ENCODE peak calls at places on chromosomes 12 and 14, in seven cellular contexts. One of them, this sample, is unnamed.

GRCh38 chr12:100166232-100166631 is 23.6 kb upstream of the BLTP3B start:
- DNase-seq in fibroblast of lung: no peak
- DNase-seq in osteoblast: no peak
- DNase-seq in psoas muscle: no peak
- DNase-seq in lower lobe of right lung: no peak
- DNase-seq in B cell: no peak
- DNase-seq in tibial nerve: no peak
- DNase-seq in this sample: no peak

GRCh38 chr14:103199141-103199540 is 75.9 kb downstream of the TNFAIP2 start:
- DNase-seq in osteoblast: no peak
- DNase-seq in fibroblast of lung: peak; percentile 34
- DNase-seq in psoas muscle: no peak
- DNase-seq in tibial nerve: no peak
- DNase-seq in B cell: no peak
- DNase-seq in lower lobe of right lung: no peak
- DNase-seq in this sample: no peak

GRCh38 chr12:70307868-70308267 is 58.2 kb upstream of the KCNMB4 start:
- DNase-seq in fibroblast of lung: no peak
- DNase-seq in osteoblast: no peak
- DNase-seq in B cell: no peak
- DNase-seq in lower lobe of right lung: no peak
- DNase-seq in tibial nerve: no peak
- DNase-seq in psoas muscle: no peak
- DNase-seq in this sample: no peak

GRCh38 chr12:12224240-12224940 is 42.5 kb downstream of the LRP6 start:
- DNase-seq in osteoblast: peak; percentile 47
- DNase-seq in tibial nerve: no peak
- DNase-seq in B cell: no peak
- DNase-seq in psoas muscle: no peak
- DNase-seq in fibroblast of lung: peak; percentile 86
- DNase-seq in lower lobe of right lung: no peak
- DNase-seq in this sample: no peak

GRCh38 chr12:103503546-103504480 is 8.0 kb upstream of the C12orf42 start:
- DNase-seq in B cell: peak; percentile 76
- DNase-seq in osteoblast: no peak
- DNase-seq in tibial nerve: no peak
- DNase-seq in fibroblast of lung: no peak
- DNase-seq in psoas muscle: no peak
- DNase-seq in lower lobe of right lung: peak; percentile 61
- DNase-seq in this sample: no peak

GRCh38 chr14:53151867-53152626 is 1.1 kb downstream of the DDHD1 start:
- DNase-seq in fibroblast of lung: peak; percentile 47
- DNase-seq in psoas muscle: peak; percentile 74
- DNase-seq in tibial nerve: peak; percentile 24
- DNase-seq in B cell: peak; percentile 63
- DNase-seq in osteoblast: peak; percentile 94
- DNase-seq in lower lobe of right lung: peak; percentile 77
- DNase-seq in this sample: peak; percentile 29

GRCh38 chr14:22844221-22845102 is 8.1 kb downstream of the MMP14 start:
- DNase-seq in osteoblast: peak; percentile 44
- DNase-seq in tibial nerve: no peak
- DNase-seq in fibroblast of lung: no peak
- DNase-seq in lower lobe of right lung: peak; percentile 19
- DNase-seq in psoas muscle: no peak
- DNase-seq in B cell: no peak
- DNase-seq in this sample: no peak

GRCh38 chr14:51527073-51527472 is 124.6 kb upstream of the FRMD6 start:
- DNase-seq in B cell: no peak
- DNase-seq in psoas muscle: no peak
- DNase-seq in lower lobe of right lung: no peak
- DNase-seq in osteoblast: no peak
- DNase-seq in fibroblast of lung: peak; percentile 74
- DNase-seq in tibial nerve: no peak
- DNase-seq in this sample: no peak

GRCh38 chr14:33297565-33297964 is 358.9 kb downstream of the NPAS3 start:
- DNase-seq in lower lobe of right lung: no peak
- DNase-seq in fibroblast of lung: no peak
- DNase-seq in osteoblast: peak; percentile 31
- DNase-seq in tibial nerve: no peak
- DNase-seq in psoas muscle: no peak
- DNase-seq in B cell: no peak
- DNase-seq in this sample: no peak

GRCh38 chr12:630656-631632 is 32.3 kb downstream of the NINJ2 start:
- DNase-seq in psoas muscle: peak; percentile 81
- DNase-seq in B cell: peak; percentile 56
- DNase-seq in lower lobe of right lung: peak; percentile 86
- DNase-seq in tibial nerve: no peak
- DNase-seq in fibroblast of lung: no peak
- DNase-seq in osteoblast: no peak
- DNase-seq in this sample: no peak

GRCh38 chr14:88233915-88234314 is 89.2 kb downstream of the KCNK10 start:
- DNase-seq in fibroblast of lung: no peak
- DNase-seq in tibial nerve: no peak
- DNase-seq in B cell: no peak
- DNase-seq in psoas muscle: no peak
- DNase-seq in lower lobe of right lung: no peak
- DNase-seq in osteoblast: no peak
- DNase-seq in this sample: peak; percentile 5

GRCh38 chr12:41151789-41152188 is 36.3 kb upstream of the PDZRN4 start:
- DNase-seq in B cell: no peak
- DNase-seq in lower lobe of right lung: no peak
- DNase-seq in psoas muscle: no peak
- DNase-seq in fibroblast of lung: peak; percentile 4
- DNase-seq in osteoblast: no peak
- DNase-seq in tibial nerve: no peak
- DNase-seq in this sample: no peak

GRCh38 chr12:96236221-96236822 is 42.1 kb downstream of the ELK3 start:
- DNase-seq in osteoblast: peak; percentile 87
- DNase-seq in tibial nerve: no peak
- DNase-seq in lower lobe of right lung: no peak
- DNase-seq in psoas muscle: peak; percentile 73
- DNase-seq in fibroblast of lung: peak; percentile 90
- DNase-seq in B cell: no peak
- DNase-seq in this sample: no peak

GRCh38 chr14:21241218-21241819 is 27.9 kb downstream of the HNRNPC start:
- DNase-seq in tibial nerve: no peak
- DNase-seq in psoas muscle: no peak
- DNase-seq in osteoblast: no peak
- DNase-seq in lower lobe of right lung: no peak
- DNase-seq in B cell: no peak
- DNase-seq in fibroblast of lung: no peak
- DNase-seq in this sample: no peak

GRCh38 chr12:88947486-88948043 is 367.3 kb upstream of the KITLG start:
- DNase-seq in fibroblast of lung: no peak
- DNase-seq in osteoblast: no peak
- DNase-seq in lower lobe of right lung: no peak
- DNase-seq in B cell: no peak
- DNase-seq in psoas muscle: no peak
- DNase-seq in tibial nerve: no peak
- DNase-seq in this sample: no peak

GRCh38 chr14:21846227-21846885 is 172.7 kb upstream of the OR4E1 start:
- DNase-seq in osteoblast: no peak
- DNase-seq in tibial nerve: no peak
- DNase-seq in fibroblast of lung: no peak
- DNase-seq in psoas muscle: no peak
- DNase-seq in B cell: no peak
- DNase-seq in lower lobe of right lung: no peak
- DNase-seq in this sample: no peak

GRCh38 chr12:123017753-123018152 is 37.3 kb downstream of the ARL6IP4 start:
- DNase-seq in B cell: no peak
- DNase-seq in psoas muscle: no peak
- DNase-seq in lower lobe of right lung: no peak
- DNase-seq in tibial nerve: no peak
- DNase-seq in fibroblast of lung: no peak
- DNase-seq in osteoblast: no peak
- DNase-seq in this sample: no peak

GRCh38 chr12:116880213-116880816 is 926 bp downstream of the HRK start:
- DNase-seq in psoas muscle: no peak
- DNase-seq in lower lobe of right lung: no peak
- DNase-seq in B cell: no peak
- DNase-seq in tibial nerve: no peak
- DNase-seq in fibroblast of lung: no peak
- DNase-seq in osteoblast: no peak
- DNase-seq in this sample: no peak

DNA sequence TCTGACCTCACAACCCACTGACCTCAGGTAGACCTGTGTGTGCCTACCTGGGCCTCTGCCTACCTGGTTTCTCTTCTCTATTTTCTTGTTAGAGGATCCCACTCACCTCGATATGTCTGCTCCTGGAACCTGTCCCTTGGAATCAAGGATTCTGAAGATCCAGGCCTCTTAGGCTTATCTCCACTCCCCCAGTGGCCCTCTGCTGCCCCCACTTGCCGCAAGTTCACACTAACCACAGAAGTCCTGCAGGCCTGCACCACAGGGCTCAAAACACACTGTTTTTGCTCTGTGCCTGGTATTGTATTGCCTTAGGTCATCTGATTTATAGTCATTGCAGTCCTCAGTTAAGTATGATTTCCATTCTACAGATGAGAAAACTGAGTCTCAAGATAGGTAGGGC is 15.3 kb upstream of the NRXN3 start:
- DNase-seq in psoas muscle: no peak
- DNase-seq in lower lobe of right lung: no peak
- DNase-seq in B cell: no peak
- DNase-seq in tibial nerve: no peak
- DNase-seq in osteoblast: no peak
- DNase-seq in fibroblast of lung: peak; percentile 9
- DNase-seq in this sample: no peak
- TF ChIP-seq CTCF in psoas muscle: no peak
- TF ChIP-seq CTCF in lower lobe of right lung: no peak
- TF ChIP-seq CTCF in B cell: no peak
- TF ChIP-seq CTCF in tibial nerve: no peak
- TF ChIP-seq CTCF in osteoblast: no peak
- TF ChIP-seq CTCF in fibroblast of lung: no peak
- TF ChIP-seq CTCF in this sample: no peak

GRCh38 chr12:47307680-47308399 is 228.1 kb upstream of the AMIGO2 start:
- DNase-seq in psoas muscle: no peak
- DNase-seq in osteoblast: peak; percentile 50
- DNase-seq in tibial nerve: no peak
- DNase-seq in lower lobe of right lung: no peak
- DNase-seq in fibroblast of lung: peak; percentile 65
- DNase-seq in B cell: peak; percentile 78
- DNase-seq in this sample: peak; percentile 36
- TF ChIP-seq CTCF in psoas muscle: peak; percentile 19
- TF ChIP-seq CTCF in osteoblast: peak; percentile 79
- TF ChIP-seq CTCF in tibial nerve: peak; percentile 31
- TF ChIP-seq CTCF in lower lobe of right lung: peak; percentile 64
- TF ChIP-seq CTCF in fibroblast of lung: peak; percentile 65
- TF ChIP-seq CTCF in B cell: peak; percentile 76
- TF ChIP-seq CTCF in this sample: peak; percentile 53

DNA sequence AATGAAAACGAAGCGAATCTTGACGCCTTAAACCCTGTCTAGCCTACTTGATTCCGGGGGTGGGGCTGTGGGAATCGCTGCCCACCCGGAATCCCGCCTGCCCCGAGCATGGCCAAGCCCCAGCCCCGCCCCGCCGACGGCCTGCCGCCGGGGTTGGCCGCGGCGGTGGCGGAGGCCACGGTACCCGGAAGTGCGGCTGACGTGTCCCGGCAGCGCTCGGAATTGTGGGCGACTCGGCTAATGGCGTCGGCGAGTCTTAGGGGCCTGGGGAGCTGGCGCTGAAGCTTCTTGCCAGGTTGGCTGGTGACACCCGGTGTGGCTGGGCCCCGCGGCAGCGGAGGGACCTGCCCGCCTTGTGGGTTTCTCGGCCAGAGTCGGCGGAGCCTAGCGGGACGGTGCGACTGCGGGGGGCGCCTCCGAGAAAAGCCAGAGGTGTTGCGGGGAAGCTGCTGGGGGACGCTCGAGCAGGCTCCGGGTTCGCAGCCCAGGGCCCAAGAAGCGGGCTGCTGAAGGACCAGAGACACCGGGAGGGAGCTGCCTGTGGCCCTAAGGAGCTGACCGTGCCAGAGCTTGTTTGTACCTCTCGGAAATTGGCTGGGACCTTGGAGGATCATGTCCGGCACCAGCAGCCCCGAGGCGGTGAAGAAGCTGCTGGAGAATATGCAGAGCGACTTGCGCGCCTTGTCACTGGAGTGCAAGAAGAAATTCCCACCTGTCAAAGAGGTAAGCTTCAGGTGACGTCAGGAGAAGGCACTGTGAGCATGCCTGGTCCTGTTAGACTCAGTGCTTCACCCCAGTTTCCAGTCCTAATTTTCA is at the start of gene MON2:
- DNase-seq in fibroblast of lung: peak; percentile 82
- DNase-seq in psoas muscle: peak; percentile 94
- DNase-seq in B cell: peak; percentile 87
- DNase-seq in osteoblast: peak; percentile 97
- DNase-seq in tibial nerve: peak; percentile 71
- DNase-seq in lower lobe of right lung: peak; percentile 93
- DNase-seq in this sample: peak; percentile 25
- TF ChIP-seq CTCF in fibroblast of lung: no peak
- TF ChIP-seq CTCF in psoas muscle: no peak
- TF ChIP-seq CTCF in B cell: no peak
- TF ChIP-seq CTCF in osteoblast: no peak
- TF ChIP-seq CTCF in tibial nerve: no peak
- TF ChIP-seq CTCF in lower lobe of right lung: no peak
- TF ChIP-seq CTCF in this sample: no peak

GRCh38 chr12:2054091-2055018 is 1.6 kb downstream of the CACNA1C start:
- DNase-seq in B cell: no peak
- DNase-seq in lower lobe of right lung: no peak
- DNase-seq in fibroblast of lung: no peak
- DNase-seq in psoas muscle: no peak
- DNase-seq in osteoblast: peak; percentile 89
- DNase-seq in tibial nerve: no peak
- DNase-seq in this sample: no peak
- TF ChIP-seq CTCF in B cell: no peak
- TF ChIP-seq CTCF in lower lobe of right lung: no peak
- TF ChIP-seq CTCF in fibroblast of lung: no peak
- TF ChIP-seq CTCF in psoas muscle: no peak
- TF ChIP-seq CTCF in osteoblast: no peak
- TF ChIP-seq CTCF in tibial nerve: no peak
- TF ChIP-seq CTCF in this sample: no peak

GRCh38 chr14:29927596-29928341 is at the start of gene PRKD1:
- DNase-seq in lower lobe of right lung: peak; percentile 69
- DNase-seq in psoas muscle: peak; percentile 74
- DNase-seq in fibroblast of lung: peak; percentile 76
- DNase-seq in tibial nerve: peak; percentile 28
- DNase-seq in B cell: no peak
- DNase-seq in osteoblast: peak; percentile 96
- DNase-seq in this sample: no peak
- TF ChIP-seq CTCF in lower lobe of right lung: peak; percentile 32
- TF ChIP-seq CTCF in psoas muscle: peak; percentile 26
- TF ChIP-seq CTCF in fibroblast of lung: no peak
- TF ChIP-seq CTCF in tibial nerve: peak; percentile 41
- TF ChIP-seq CTCF in B cell: peak; percentile 23
- TF ChIP-seq CTCF in osteoblast: no peak
- TF ChIP-seq CTCF in this sample: no peak

GRCh38 chr14:98130691-98131090 is 1141.3 kb downstream of the BCL11B start:
- DNase-seq in B cell: no peak
- DNase-seq in osteoblast: no peak
- DNase-seq in psoas muscle: no peak
- DNase-seq in lower lobe of right lung: no peak
- DNase-seq in tibial nerve: no peak
- DNase-seq in fibroblast of lung: peak; percentile 56
- DNase-seq in this sample: no peak
- TF ChIP-seq CTCF in B cell: no peak
- TF ChIP-seq CTCF in osteoblast: no peak
- TF ChIP-seq CTCF in psoas muscle: no peak
- TF ChIP-seq CTCF in lower lobe of right lung: no peak
- TF ChIP-seq CTCF in tibial nerve: no peak
- TF ChIP-seq CTCF in fibroblast of lung: no peak
- TF ChIP-seq CTCF in this sample: no peak

This sample was measured in HFF-Myc.